ENCODE peak calls at places on chromosomes 13 and 19, in eight cellular contexts. X is uterus, L is body of pancreas, D is esophagus squamous epithelium, U is GM12891, P is tibial nerve, R is heart left ventricle, Z is stomach. W is an unnamed sample.

GRCh38 chr13:103876571-103876970 is 810.4 kb upstream of the SLC10A2 start:
- DNase-seq in X (no peak), L (no peak), D (no peak), U (no peak), P (no peak), R (no peak), Z (no peak), W (no peak)

GRCh38 chr19:33063356-33064116 is 1.2 kb downstream of the RHPN2 start:
- DNase-seq in X (peak; percentile 20), L (peak; percentile 37), D (no peak), U (no peak), P (no peak), R (peak; percentile 24), Z (peak; percentile 73), W (no peak)

GRCh38 chr19:44767295-44768180 is 10.2 kb upstream of the CBLC start:
- DNase-seq in X (no peak), L (no peak), D (no peak), U (no peak), P (no peak), R (no peak), Z (no peak), W (no peak)

GRCh38 chr13:51806571-51806970 is 2.6 kb upstream of the DHRS12 start:
- DNase-seq in X (no peak), L (peak; percentile 77), D (no peak), U (no peak), P (peak; percentile 50), R (no peak), Z (peak; percentile 56), W (peak; percentile 59)

GRCh38 chr13:40464349-40464748 is 202.1 kb downstream of the FOXO1 start:
- DNase-seq in X (no peak), L (no peak), D (no peak), U (no peak), P (no peak), R (no peak), Z (no peak), W (no peak)

GRCh38 chr19:20259615-20260014 is 92.6 kb downstream of the ZNF486 start:
- DNase-seq in X (no peak), L (no peak), D (no peak), U (no peak), P (no peak), R (no peak), Z (no peak), W (no peak)

GRCh38 chr13:95714142-95714832 is 37.3 kb downstream of the DNAJC3 start:
- DNase-seq in X (no peak), L (no peak), D (no peak), U (no peak), P (no peak), R (no peak), Z (no peak), W (no peak)

GRCh38 chr19:14035706-14036105 is 4.1 kb downstream of the IL27RA start:
- DNase-seq in X (no peak), L (no peak), D (no peak), U (no peak), P (no peak), R (no peak), Z (no peak), W (no peak)

GRCh38 chr19:3736106-3736724 is 25.3 kb downstream of the APBA3 start:
- DNase-seq in X (no peak), L (no peak), D (no peak), U (no peak), P (no peak), R (no peak), Z (no peak), W (no peak)

GRCh38 chr13:42047561-42048322 is 706 bp upstream of the DGKH start:
- DNase-seq in X (peak; percentile 35), L (peak; percentile 38), D (no peak), U (peak; percentile 42), P (peak; percentile 21), R (peak; percentile 39), Z (peak; percentile 57), W (peak; percentile 14)
- TF ChIP-seq POLR2A in X (no peak), L (no peak), D (no peak), U (no peak), P (no peak), R (peak; percentile 11), Z (no peak), W (no peak)

GRCh38 chr19:50657672-50658437 is 8.6 kb downstream of the C19orf81 start:
- DNase-seq in X (peak; percentile 59), L (peak; percentile 76), D (peak; percentile 39), U (no peak), P (peak; percentile 62), R (peak; percentile 80), Z (peak; percentile 74), W (peak; percentile 97)

GRCh38 chr19:50657222-50657669 is 8.0 kb downstream of the C19orf81 start:
- DNase-seq in X (no peak), L (no peak), D (no peak), U (no peak), P (no peak), R (no peak), Z (no peak), W (no peak)

GRCh38 chr19:50660083-50660366 is 10.8 kb downstream of the C19orf81 start:
- DNase-seq in X (no peak), L (no peak), D (no peak), U (no peak), P (no peak), R (no peak), Z (no peak), W (no peak)

GRCh38 chr19:50659318-50660082 is 10.3 kb downstream of the C19orf81 start:
- DNase-seq in X (no peak), L (no peak), D (no peak), U (no peak), P (no peak), R (no peak), Z (no peak), W (no peak)

DNA sequence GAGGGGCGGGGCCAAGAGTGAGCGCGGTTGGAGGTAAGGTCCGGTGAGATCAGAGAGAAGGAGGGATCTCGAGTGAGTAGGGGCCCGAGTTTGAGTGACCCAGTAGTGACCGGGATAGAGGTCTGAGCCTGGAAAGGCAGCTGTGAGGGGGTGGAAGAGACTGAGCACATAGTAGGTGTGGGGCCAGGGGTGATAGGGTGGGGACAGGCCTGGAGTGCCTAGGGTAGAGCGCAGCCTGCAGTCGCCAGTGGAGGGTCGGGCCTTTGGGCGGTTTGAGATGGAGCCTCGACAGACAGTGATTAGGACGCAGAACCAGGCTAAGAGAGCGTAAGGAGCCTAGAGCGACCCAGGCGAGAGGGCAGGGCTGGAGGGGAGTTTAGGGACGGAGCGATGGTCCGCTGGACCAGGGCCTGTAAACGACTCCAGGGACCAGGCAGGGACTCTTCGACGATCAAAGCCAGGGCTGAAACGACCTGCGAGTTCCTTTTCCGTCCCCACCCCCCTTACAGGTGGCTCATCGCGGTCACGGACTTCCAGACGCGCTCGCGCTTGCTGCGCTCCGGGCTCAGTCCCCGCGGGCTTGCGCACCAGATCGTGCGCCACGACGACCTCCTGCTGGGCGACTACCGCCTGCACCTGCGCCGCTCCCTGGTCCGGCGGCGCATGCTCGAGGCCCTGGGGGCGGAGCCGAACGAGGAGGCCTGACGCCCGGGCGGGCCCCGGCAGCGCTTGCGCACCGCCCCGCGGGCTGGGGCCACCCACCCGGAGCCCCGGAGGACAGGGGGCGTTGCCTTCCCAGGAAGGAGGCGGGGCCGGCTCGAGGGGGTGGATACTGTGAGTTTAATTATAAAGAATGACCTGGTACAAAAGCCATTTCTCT is 9.4 kb downstream of the C19orf81 start:
- DNase-seq in X (peak; percentile 21), L (peak; percentile 38), D (no peak), U (no peak), P (peak; percentile 16), R (peak; percentile 54), Z (peak; percentile 37), W (peak; percentile 67)
- TF ChIP-seq POLR2A in X (peak; percentile 14), L (peak; percentile 65), D (no peak), U (no peak), P (peak; percentile 6), R (peak; percentile 8), Z (no peak), W (peak; percentile 92)

GRCh38 chr19:48738557-48739399 is 1.6 kb downstream of the RASIP1 start:
- DNase-seq in X (peak; percentile 94), L (peak; percentile 98), D (no peak), U (peak; percentile 98), P (peak; percentile 78), R (peak; percentile 95), Z (peak; percentile 96), W (peak; percentile 91)

GRCh38 chr19:48739400-48739825 is 997 bp downstream of the RASIP1 start:
- DNase-seq in X (no peak), L (no peak), D (no peak), U (no peak), P (no peak), R (peak; percentile 22), Z (no peak), W (no peak)

GRCh38 chr19:48739835-48740704 is at the start of gene RASIP1:
- DNase-seq in X (no peak), L (peak; percentile 55), D (no peak), U (no peak), P (no peak), R (peak; percentile 86), Z (no peak), W (no peak)

GRCh38 chr19:48740705-48741030 is 258 bp upstream of the RASIP1 start:
- DNase-seq in X (no peak), L (no peak), D (no peak), U (no peak), P (no peak), R (no peak), Z (no peak), W (no peak)

GRCh38 chr19:48741222-48741999 is 1.0 kb upstream of the RASIP1 start:
- DNase-seq in X (no peak), L (peak; percentile 65), D (no peak), U (no peak), P (no peak), R (peak; percentile 65), Z (peak; percentile 66), W (peak; percentile 86)
- TF ChIP-seq POLR2A in X (peak; percentile 38), L (no peak), D (no peak), U (no peak), P (no peak), R (peak; percentile 60), Z (no peak), W (peak; percentile 22)

GRCh38 chr13:29520671-29521070 is 74.8 kb downstream of the SLC7A1 start:
- DNase-seq in X (no peak), L (no peak), D (no peak), U (no peak), P (no peak), R (no peak), Z (no peak), W (no peak)

GRCh38 chr13:29522044-29522685 is 73.3 kb downstream of the SLC7A1 start:
- DNase-seq in X (peak; percentile 65), L (no peak), D (no peak), U (no peak), P (peak; percentile 79), R (no peak), Z (no peak), W (no peak)

GRCh38 chr13:29523199-29523931 is 72.1 kb downstream of the SLC7A1 start:
- DNase-seq in X (no peak), L (no peak), D (no peak), U (no peak), P (peak; percentile 63), R (peak; percentile 40), Z (no peak), W (no peak)

GRCh38 chr13:29519921-29520320 is 75.6 kb downstream of the SLC7A1 start:
- DNase-seq in X (no peak), L (no peak), D (no peak), U (no peak), P (no peak), R (no peak), Z (no peak), W (no peak)

DNA sequence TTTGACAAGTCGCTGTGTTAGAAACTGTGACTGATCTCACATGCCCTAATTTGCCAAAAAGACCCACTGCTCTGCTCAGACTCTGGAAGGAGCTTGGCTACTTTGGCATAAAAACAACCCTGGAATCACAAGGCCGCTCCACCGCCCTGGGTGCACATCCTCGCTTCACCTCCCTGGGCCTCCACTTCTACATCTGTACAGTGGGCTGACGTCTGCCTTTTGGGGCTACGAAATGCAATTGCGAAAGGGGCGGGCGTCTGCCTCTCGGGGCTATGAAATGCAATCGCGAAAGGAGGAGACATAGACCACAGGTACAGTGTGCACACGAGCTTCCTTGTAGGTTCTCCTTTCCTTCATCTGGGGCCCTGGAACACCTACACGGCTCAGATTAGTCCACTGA is 74.2 kb downstream of the SLC7A1 start:
- DNase-seq in X (no peak), L (no peak), D (no peak), U (no peak), P (no peak), R (no peak), Z (no peak), W (no peak)
- TF ChIP-seq POLR2A in X (no peak), L (no peak), D (no peak), U (no peak), P (no peak), R (no peak), Z (no peak), W (no peak)